ENCODE peak calls at places on chromosomes 7 and 10, in seven cellular contexts. L is fibroblast of lung, B is mammary epithelial cell, S is neural progenitor cell, R is MM.1S, E is astrocyte, I is GM23248. J is an unnamed sample.

GRCh38 chr10:59857921-59858320 is 48.4 kb downstream of the CCDC6 start:
- DNase-seq in R (no peak), I (no peak), E (no peak), B (no peak), S (no peak), L (no peak), J (no peak)

GRCh38 chr10:11871470-11871869 is 48.3 kb downstream of the PROSER2 start:
- DNase-seq in L (peak; percentile 39), S (no peak), E (peak; percentile 31), R (no peak), I (no peak), B (no peak), J (no peak)

GRCh38 chr7:98944386-98944785 is 66.1 kb downstream of the TRRAP start:
- DNase-seq in L (no peak), I (no peak), B (no peak), E (no peak), S (no peak), R (no peak), J (no peak)

GRCh38 chr7:94258856-94259255 is 135.8 kb upstream of the COL1A2 start:
- DNase-seq in I (no peak), S (peak; percentile 35), E (no peak), B (no peak), L (no peak), R (no peak), J (no peak)

GRCh38 chr7:83439021-83439420 is 209.9 kb downstream of the SEMA3E start:
- DNase-seq in L (peak; percentile 56), E (peak; percentile 46), R (no peak), B (no peak), S (no peak), I (no peak), J (no peak)

GRCh38 chr7:70032673-70033072 is 434.4 kb downstream of the AUTS2 start:
- DNase-seq in S (no peak), I (no peak), E (no peak), B (no peak), L (no peak), R (no peak), J (no peak)

GRCh38 chr7:119720541-119720940 is 552.4 kb upstream of the KCND2 start:
- DNase-seq in S (no peak), I (peak; percentile 71), E (peak; percentile 80), B (peak; percentile 68), R (no peak), L (peak; percentile 83), J (no peak)

GRCh38 chr10:124025638-124026336 is 67.6 kb downstream of the CHST15 start:
- DNase-seq in E (no peak), R (no peak), S (peak; percentile 62), I (peak; percentile 21), B (no peak), L (peak; percentile 23), J (no peak)

GRCh38 chr7:104017001-104017400 is 27.5 kb upstream of the RELN start:
- DNase-seq in R (no peak), E (no peak), L (no peak), I (no peak), B (no peak), S (no peak), J (peak; percentile 18)

GRCh38 chr7:20350518-20350951 is 19.8 kb downstream of the ITGB8 start:
- DNase-seq in E (peak; percentile 42), I (no peak), B (no peak), R (no peak), S (peak; percentile 45), L (peak; percentile 54), J (no peak)

GRCh38 chr10:5894873-5895272 is 4.8 kb downstream of the FBH1 start:
- DNase-seq in L (no peak), E (no peak), B (no peak), R (no peak), S (no peak), I (no peak), J (no peak)

GRCh38 chr7:153529651-153530165 is 522.5 kb upstream of the DPP6 start:
- DNase-seq in S (no peak), B (no peak), R (no peak), E (no peak), I (no peak), L (no peak), J (no peak)

GRCh38 chr7:108093903-108094302 is 36.3 kb downstream of the LAMB4 start:
- DNase-seq in R (no peak), I (peak; percentile 56), L (peak; percentile 48), E (peak; percentile 37), B (no peak), S (no peak), J (no peak)

GRCh38 chr10:77613476-77614130 is 24.0 kb downstream of the KCNMA1 start:
- DNase-seq in B (no peak), I (no peak), E (peak; percentile 49), S (peak; percentile 50), L (peak; percentile 63), R (no peak), J (no peak)

GRCh38 chr7:101258243-101258731 is 13.4 kb upstream of the FIS1 start:
- DNase-seq in E (no peak), L (no peak), I (peak; percentile 28), B (no peak), R (no peak), S (no peak), J (no peak)

GRCh38 chr7:74572301-74573090 is 85.0 kb upstream of the GTF2I start:
- DNase-seq in S (no peak), L (no peak), I (no peak), R (no peak), E (no peak), B (no peak), J (no peak)

GRCh38 chr7:68770649-68771048 is 827.6 kb upstream of the AUTS2 start:
- DNase-seq in E (no peak), I (peak; percentile 1), B (no peak), R (no peak), S (no peak), L (no peak), J (no peak)

GRCh38 chr10:122495406-122496340 is 34.3 kb downstream of the HTRA1 start:
- DNase-seq in S (no peak), I (peak; percentile 73), E (peak; percentile 49), B (no peak), R (no peak), L (peak; percentile 60), J (no peak)

GRCh38 chr7:94396044-94396443 is 1.3 kb downstream of the COL1A2 start:
- DNase-seq in R (no peak), E (peak; percentile 78), B (no peak), I (peak; percentile 91), L (peak; percentile 84), S (peak; percentile 1), J (no peak)

GRCh38 chr7:351256-351655 is 61.3 kb downstream of the FOXL3 start:
- DNase-seq in E (no peak), R (no peak), S (no peak), I (no peak), B (no peak), L (no peak), J (no peak)

GRCh38 chr7:155344270-155344617 is 46.6 kb downstream of the INSIG1 start:
- DNase-seq in E (no peak), L (no peak), S (no peak), R (no peak), B (no peak), I (no peak), J (no peak)

GRCh38 chr10:120980316-120980975 is 129.3 kb downstream of the WDR11 start:
- DNase-seq in R (no peak), L (no peak), I (no peak), E (no peak), B (no peak), S (peak; percentile 17), J (no peak)

GRCh38 chr10:120978589-120979252 is 127.6 kb downstream of the WDR11 start:
- DNase-seq in L (no peak), I (no peak), E (no peak), B (no peak), R (no peak), S (no peak), J (no peak)

GRCh38 chr10:120981601-120982381 is 130.6 kb downstream of the WDR11 start:
- DNase-seq in I (no peak), L (no peak), E (no peak), B (no peak), S (peak; percentile 15), R (no peak), J (no peak)

GRCh38 chr10:120977892-120978291 is 126.7 kb downstream of the WDR11 start:
- DNase-seq in L (no peak), R (no peak), E (no peak), I (no peak), B (no peak), S (no peak), J (no peak)

GRCh38 chr10:120979435-120980315 is 128.5 kb downstream of the WDR11 start:
- DNase-seq in S (peak; percentile 75), L (peak; percentile 2), E (no peak), B (peak; percentile 35), I (peak; percentile 10), R (peak; percentile 10), J (no peak)
- TF ChIP-seq EZH2 in S (peak; percentile 63), L (peak; percentile 39), E (peak; percentile 46), B (no peak), I (peak; percentile 4), R (no peak), J (no peak)

DNA sequence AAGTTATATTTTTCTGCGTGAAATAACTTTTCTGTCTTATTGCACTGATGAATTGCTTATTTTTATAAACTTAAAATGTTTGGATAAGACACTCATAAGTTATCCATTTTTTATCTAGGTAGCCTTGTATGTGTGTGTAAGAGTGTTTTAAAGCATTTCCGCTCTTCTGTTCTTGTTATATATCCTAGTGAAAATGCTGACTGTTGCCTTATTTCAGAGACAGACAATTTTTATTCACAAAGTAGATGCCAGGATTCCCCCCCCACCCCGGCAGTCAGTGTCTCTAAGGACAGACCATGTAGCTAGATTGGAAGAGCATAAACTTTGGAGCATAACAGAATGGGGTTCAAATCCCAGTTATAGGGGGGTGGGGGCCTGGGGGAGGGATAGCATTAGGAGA is 1.6 kb downstream of the SMC3 start:
- DNase-seq in R (peak; percentile 60), I (no peak), E (no peak), L (no peak), S (no peak), B (no peak), J (no peak)
- H3K9ac ChIP-seq in R (peak overlapping the region; percentile 96), I (peak overlapping the region; percentile 87), E (peak overlapping the region; percentile 88), L (no peak overlapping the region), S (peak overlapping the region; percentile 85), B (no peak overlapping the region), J (peak overlapping the region; percentile 94)

GRCh38 chr10:52567247-52567580 is 205.4 kb downstream of the MBL2 start:
- DNase-seq in S (no peak), E (no peak), L (no peak), R (no peak), I (no peak), B (no peak), J (no peak)

GRCh38 chr10:52571018-52571417 is 201.6 kb downstream of the MBL2 start:
- DNase-seq in L (no peak), B (no peak), R (no peak), S (no peak), E (no peak), I (peak; percentile 43), J (no peak)

GRCh38 chr10:52570490-52570889 is 202.1 kb downstream of the MBL2 start:
- DNase-seq in S (no peak), R (no peak), B (no peak), I (no peak), E (no peak), L (no peak), J (no peak)

GRCh38 chr10:52566471-52567246 is 205.9 kb downstream of the MBL2 start:
- DNase-seq in I (peak; percentile 83), L (peak; percentile 38), B (peak; percentile 35), S (peak; percentile 61), E (peak; percentile 14), R (peak; percentile 54), J (no peak)

GRCh38 chr10:52568309-52568708 is 204.3 kb downstream of the MBL2 start:
- DNase-seq in L (no peak), B (peak; percentile 18), E (no peak), I (peak; percentile 84), R (no peak), S (no peak), J (no peak)
- H3K27ac ChIP-seq in L (no peak overlapping the region), B (no peak overlapping the region), E (no peak overlapping the region), I (peak overlapping the region; percentile 51), R (no peak overlapping the region), S (no peak overlapping the region), J (no peak overlapping the region)

GRCh38 chr10:93481931-93482834 is at the start of gene MYOF:
- DNase-seq in I (peak; percentile 94), L (peak; percentile 86), E (peak; percentile 83), R (peak; percentile 70), S (peak; percentile 72), B (peak; percentile 82), J (no peak)
- TF ChIP-seq EZH2 in I (no peak), L (no peak), E (no peak), R (no peak), S (no peak), B (no peak), J (no peak)